ENCODE peak calls at places on chromosomes 6 and 20, in six cellular contexts. C, B, T, N, S and O are unnamed samples.

GRCh38 chr6:167311286-167311685 is 13.6 kb upstream of the TTLL2 start:
- DNase-seq in S (no peak), B (no peak), T (no peak), C (no peak), N (no peak), O (no peak)

GRCh38 chr6:4503700-4504099 is 272.5 kb upstream of the CDYL start:
- DNase-seq in T (no peak), C (no peak), N (no peak), B (no peak), S (no peak), O (no peak)

GRCh38 chr6:121959501-121959900 is 440.0 kb upstream of the HSF2 start:
- DNase-seq in C (no peak), B (no peak), N (no peak), S (no peak), T (no peak), O (no peak)

GRCh38 chr6:125802943-125803377 is 12.2 kb downstream of the NCOA7 start:
- DNase-seq in T (no peak), B (no peak), S (no peak), C (no peak), N (no peak), O (no peak)

GRCh38 chr20:45300961-45301360 is 5.7 kb upstream of the RBPJL start:
- DNase-seq in C (no peak), T (no peak), N (no peak), S (peak), B (no peak), O (no peak)

GRCh38 chr6:42929928-42930360 is 664 bp downstream of the CNPY3 start:
- DNase-seq in N (no peak), B (peak), T (no peak), C (peak), S (no peak), O (no peak)

GRCh38 chr6:939526-940252 is 246.8 kb upstream of the EXOC2 start:
- DNase-seq in T (no peak), N (no peak), B (no peak), S (no peak), C (no peak), O (no peak)

GRCh38 chr6:87722831-87723726 is 21.0 kb upstream of the AKIRIN2 start:
- DNase-seq in S (peak), T (peak), N (peak), C (peak), B (peak), O (peak)

GRCh38 chr20:59743767-59744485 is 139.6 kb downstream of the PHACTR3 start:
- DNase-seq in B (no peak), N (no peak), S (no peak), C (no peak), T (no peak), O (no peak)

GRCh38 chr20:44080646-44081267 is 106.2 kb downstream of the JPH2 start:
- DNase-seq in N (peak), B (no peak), C (peak), S (peak), T (peak), O (no peak)

GRCh38 chr6:132530293-132530974 is 7.6 kb upstream of the TAAR9 start:
- DNase-seq in B (no peak), S (peak), N (no peak), C (peak), T (peak), O (peak)

GRCh38 chr6:125102901-125103300 is 50.7 kb upstream of the TPD52L1 start:
- DNase-seq in T (no peak), C (peak), B (peak), N (no peak), S (peak), O (peak)

GRCh38 chr20:9467995-9468394 is 46.4 kb upstream of the LAMP5 start:
- DNase-seq in B (no peak), N (no peak), S (peak), C (no peak), T (no peak), O (no peak)

GRCh38 chr6:163745566-163746400 is 331.3 kb downstream of the QKI start:
- DNase-seq in C (peak), S (peak), B (peak), T (peak), N (no peak), O (peak)

GRCh38 chr20:44222969-44223368 is 12.4 kb upstream of the OSER1 start:
- DNase-seq in S (peak), C (no peak), T (no peak), N (no peak), B (no peak), O (no peak)

GRCh38 chr6:134373282-134373922 is 55.5 kb upstream of the SGK1 start:
- DNase-seq in T (peak), N (no peak), C (no peak), S (no peak), B (peak), O (peak)

GRCh38 chr20:53628076-53628475 is 34.4 kb upstream of the ZNF217 start:
- DNase-seq in B (no peak), S (no peak), N (no peak), T (no peak), C (no peak), O (no peak)

GRCh38 chr6:107080036-107080435 is 35.3 kb downstream of the BEND3 start:
- DNase-seq in C (no peak), B (no peak), T (no peak), N (no peak), S (peak), O (no peak)

GRCh38 chr6:90586675-90587638 is at the start of gene MAP3K7:
- DNase-seq in S (peak), T (peak), C (peak), N (peak), B (peak), O (peak)

DNA sequence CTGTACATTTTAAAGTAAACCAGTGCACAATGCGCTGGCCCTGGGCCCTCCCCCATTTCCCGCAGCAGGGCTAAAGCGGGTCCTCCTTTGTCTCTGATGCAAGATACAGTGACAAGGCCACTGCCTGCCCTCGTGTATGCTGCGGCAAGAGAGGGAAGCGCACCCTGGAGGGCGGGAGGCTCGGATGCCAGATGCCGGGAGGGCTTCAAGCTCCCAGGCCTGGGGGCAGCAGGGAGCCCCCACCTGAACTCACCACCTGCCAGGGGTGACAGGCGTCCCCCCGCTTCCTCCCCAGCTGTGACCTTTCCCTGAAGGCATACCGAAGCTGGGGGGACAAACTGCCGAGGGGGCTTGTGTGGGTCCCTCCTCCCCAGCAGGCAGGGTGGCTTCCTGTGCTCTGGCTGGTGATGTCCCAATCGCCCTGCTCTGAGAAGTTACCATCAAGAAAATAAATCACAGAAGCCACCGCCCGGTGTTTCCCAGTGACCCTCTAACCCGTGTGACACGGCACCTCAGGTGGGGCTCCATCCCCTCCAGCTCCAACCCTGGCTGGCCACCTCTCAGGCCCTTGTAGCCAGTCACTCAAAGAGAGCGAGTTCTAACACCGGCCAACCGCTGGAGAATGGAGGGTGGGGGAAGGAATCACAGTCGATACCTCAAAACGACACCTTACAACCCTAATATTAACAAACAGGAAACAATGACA is 203.3 kb downstream of the PREX1 start:
- DNase-seq in C (no peak), T (no peak), N (peak), B (no peak), S (no peak), O (no peak)
- TF ChIP-seq CTCF in C (no peak), T (no peak), N (no peak), B (no peak), S (no peak), O (no peak)

GRCh38 chr6:31402324-31403282 is 792 bp upstream of the MICA start:
- DNase-seq in B (no peak), S (no peak), C (no peak), T (peak), N (no peak), O (no peak)
- TF ChIP-seq CTCF in B (no peak), S (no peak), C (no peak), T (no peak), N (no peak), O (no peak)

GRCh38 chr6:57040011-57040410 is 6.5 kb upstream of the KIAA1586 start:
- DNase-seq in B (no peak), S (no peak), N (no peak), C (no peak), T (no peak), O (no peak)
- TF ChIP-seq CTCF in B (no peak), S (peak), N (no peak), C (peak), T (no peak), O (no peak)

GRCh38 chr6:43951063-43951755 is 176.0 kb downstream of the MRPL14 start:
- DNase-seq in C (no peak), N (peak), B (no peak), S (peak), T (peak), O (no peak)
- TF ChIP-seq CTCF in C (peak), N (peak), B (peak), S (peak), T (peak), O (peak)

DNA sequence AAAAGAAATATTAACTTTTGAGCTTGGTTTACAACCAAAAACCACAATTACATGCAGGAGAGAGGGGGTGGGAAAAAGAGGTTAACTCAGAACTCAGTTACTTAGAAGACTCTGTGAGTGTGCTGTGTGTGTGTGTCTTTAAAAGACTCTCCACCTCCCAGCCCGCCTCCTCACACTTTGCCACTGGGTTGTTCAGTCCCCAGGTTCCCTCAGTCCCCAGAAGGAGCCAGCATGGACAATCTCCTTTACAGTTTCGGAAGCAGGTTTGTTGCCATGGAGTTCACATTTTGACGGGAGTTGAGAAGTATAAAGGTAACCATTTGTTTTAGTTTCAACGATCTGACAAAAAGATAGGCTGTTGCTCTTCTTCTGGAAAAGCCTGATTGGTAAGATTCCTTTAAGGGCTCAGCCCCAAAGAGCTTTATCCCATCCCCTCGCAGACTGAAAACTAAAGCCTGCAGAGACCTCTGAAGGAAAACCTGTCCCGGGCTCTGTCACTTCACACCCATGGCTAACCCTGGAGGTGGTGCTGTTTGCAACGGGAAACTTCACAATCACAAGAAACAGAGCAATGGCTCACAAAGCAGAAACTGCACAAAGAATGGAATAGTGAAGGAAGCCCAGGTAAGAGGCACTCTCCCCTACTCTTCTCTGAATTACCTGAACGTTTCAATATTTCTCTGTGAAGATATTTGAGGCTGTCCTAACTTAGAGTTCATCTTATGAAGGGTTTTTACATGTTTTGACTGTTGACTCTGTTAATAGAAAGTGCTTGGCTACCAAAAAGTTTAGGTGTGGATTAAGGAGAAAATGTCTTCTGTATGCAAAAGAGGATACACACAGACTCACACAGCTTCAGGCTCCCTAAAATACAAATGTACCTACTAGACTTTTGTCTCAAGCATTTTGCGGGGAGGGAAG is at the start of gene SPTLC3:
- DNase-seq in B (no peak), S (peak), N (peak), C (no peak), T (peak), O (peak)
- TF ChIP-seq CTCF in B (no peak), S (peak), N (no peak), C (no peak), T (no peak), O (no peak)

DNA sequence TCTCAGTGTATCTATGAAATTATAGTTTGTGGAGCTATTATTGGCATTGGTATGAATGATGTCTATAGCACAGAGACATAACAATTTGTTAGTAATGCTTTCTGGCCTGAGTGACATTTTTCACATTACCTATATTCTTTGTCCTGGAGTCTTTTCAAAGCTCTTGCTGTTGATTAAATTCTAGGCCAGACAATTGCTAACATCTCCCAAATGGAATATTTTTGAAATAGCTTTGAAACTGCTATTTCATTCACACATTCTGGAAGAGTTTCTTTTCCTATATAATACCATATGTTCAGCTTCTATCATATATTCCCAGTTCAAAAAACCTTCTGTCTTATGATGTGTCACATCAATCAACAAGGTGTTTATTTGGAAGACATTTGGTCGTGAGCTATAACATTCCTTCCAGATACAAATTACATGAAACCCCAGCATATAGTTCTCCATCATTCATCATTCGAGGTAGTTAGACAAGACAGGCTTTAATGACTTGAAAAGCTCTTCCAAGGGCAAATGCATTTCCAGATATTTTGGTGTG is 452.8 kb downstream of the KHDRBS2 start:
- DNase-seq in N (no peak), T (no peak), C (no peak), B (no peak), S (no peak), O (no peak)
- TF ChIP-seq CTCF in N (no peak), T (no peak), C (no peak), B (no peak), S (no peak), O (no peak)

GRCh38 chr6:37565267-37566208 is 65.8 kb upstream of the CCDC167 start:
- DNase-seq in T (peak), N (no peak), B (no peak), S (no peak), C (no peak), O (no peak)
- TF ChIP-seq CTCF in T (no peak), N (no peak), B (peak), S (peak), C (no peak), O (peak)